ENCODE peak calls at places on chromosomes 7 and 10, in four cellular contexts. I, N, M and G are unnamed samples.

GRCh38 chr10:110860576-110861241 is 11.0 kb upstream of the PDCD4 start:
- ATAC-seq in I (peak), N (peak), M (peak), G (peak)

GRCh38 chr10:119543814-119544642 is 1.5 kb upstream of the RGS10 start:
- ATAC-seq in I (no peak), N (no peak), M (no peak), G (no peak)

GRCh38 chr10:63537511-63537910 is 16.3 kb downstream of the REEP3 start:
- ATAC-seq in I (no peak), N (no peak), M (no peak), G (no peak)

GRCh38 chr10:58590924-58591323 is 78.3 kb downstream of the BICC1 start:
- ATAC-seq in I (no peak), N (no peak), M (no peak), G (no peak)

GRCh38 chr10:67141300-67141699 is 215.5 kb downstream of the LRRTM3 start:
- ATAC-seq in I (no peak), N (no peak), M (no peak), G (no peak)

GRCh38 chr7:20503278-20503677 is 112.2 kb upstream of the ABCB5 start:
- ATAC-seq in I (no peak), N (no peak), M (no peak), G (no peak)

GRCh38 chr7:149414745-149415390 is 46.0 kb downstream of the ZNF777 start:
- ATAC-seq in I (peak), N (peak), M (peak), G (peak)

GRCh38 chr7:116802784-116803183 is 59.6 kb upstream of the CAPZA2 start:
- ATAC-seq in I (peak), N (peak), M (no peak), G (peak)

GRCh38 chr7:115654384-115655181 is 376.0 kb downstream of the TFEC start:
- ATAC-seq in I (no peak), N (no peak), M (no peak), G (no peak)

GRCh38 chr10:122301055-122301810 is 30.1 kb downstream of the BTBD16 start:
- ATAC-seq in I (no peak), N (peak), M (no peak), G (peak)

GRCh38 chr7:92557249-92557648 is 28.7 kb downstream of the RBM48 start:
- ATAC-seq in I (no peak), N (no peak), M (no peak), G (no peak)

GRCh38 chr10:132555648-132556575 is 18.3 kb downstream of the INPP5A start:
- ATAC-seq in I (peak), N (no peak), M (peak), G (no peak)

GRCh38 chr10:62582804-62583208 is 208.6 kb downstream of the ZNF365 start:
- ATAC-seq in I (peak), N (no peak), M (no peak), G (no peak)

GRCh38 chr7:39720586-39720985 is 97.2 kb downstream of the RALA start:
- ATAC-seq in I (peak), N (peak), M (no peak), G (no peak)

GRCh38 chr10:111999915-112000302 is 183.7 kb downstream of the GPAM start:
- ATAC-seq in I (no peak), N (no peak), M (no peak), G (no peak)

GRCh38 chr10:110723224-110723891 is 79.2 kb downstream of the RBM20 start:
- ATAC-seq in I (no peak), N (peak), M (no peak), G (peak)

GRCh38 chr7:38830826-38831225 is 78.2 kb downstream of the VPS41 start:
- ATAC-seq in I (no peak), N (no peak), M (no peak), G (no peak)